ENCODE peak calls at places on chromosomes 6 and 20, in six cellular contexts. X, W, V, G, P and F are unnamed samples.

GRCh38 chr6:158255974-158256601 is 56.2 kb upstream of the TULP4 start:
- DNase-seq in W (no peak), G (no peak), V (no peak), P (no peak), X (no peak), F (no peak)

GRCh38 chr20:51542033-51542893 is at the start of gene NFATC2:
- DNase-seq in X (peak), V (peak), P (no peak), W (peak), G (peak), F (no peak)

GRCh38 chr6:2732503-2733089 is 18.1 kb downstream of the MYLK4 start:
- DNase-seq in G (no peak), P (no peak), W (no peak), X (no peak), V (peak), F (no peak)

GRCh38 chr20:45052698-45053440 is 48.1 kb downstream of the KCNS1 start:
- DNase-seq in G (no peak), V (no peak), W (peak), X (no peak), P (no peak), F (peak)

GRCh38 chr6:40623178-40623577 is 36.0 kb upstream of the LRFN2 start:
- DNase-seq in G (no peak), V (no peak), W (no peak), P (no peak), X (no peak), F (no peak)

GRCh38 chr6:26240157-26240980 is 124.6 kb upstream of the BTN3A2 start:
- DNase-seq in W (peak), V (peak), G (no peak), P (peak), X (peak), F (no peak)

GRCh38 chr6:107646776-107647438 is 157.0 kb downstream of the SOBP start:
- DNase-seq in P (no peak), V (no peak), W (no peak), X (no peak), G (no peak), F (no peak)

GRCh38 chr6:121890307-121890910 is 455.0 kb downstream of the GJA1 start:
- DNase-seq in X (no peak), P (no peak), G (no peak), W (no peak), V (no peak), F (no peak)

GRCh38 chr20:11376406-11376805 is 541.3 kb upstream of the BTBD3 start:
- DNase-seq in W (no peak), G (no peak), P (no peak), V (no peak), X (no peak), F (no peak)

GRCh38 chr6:119676971-119677370 is 327.4 kb upstream of the MAN1A1 start:
- DNase-seq in X (no peak), V (no peak), P (peak), W (no peak), G (no peak), F (peak)

GRCh38 chr6:13681305-13682061 is 30.2 kb downstream of the RANBP9 start:
- DNase-seq in V (no peak), W (no peak), G (no peak), P (no peak), X (no peak), F (no peak)

GRCh38 chr6:136070815-136071214 is 179.3 kb downstream of the MTFR2 start:
- DNase-seq in W (no peak), G (no peak), X (no peak), P (no peak), V (no peak), F (no peak)

GRCh38 chr6:82396964-82397761 is 33.5 kb downstream of the TPBG start:
- DNase-seq in P (peak), W (no peak), G (peak), V (no peak), X (no peak), F (peak)

GRCh38 chr20:3340443-3340842 is 67.0 kb downstream of the DNAAF9 start:
- DNase-seq in P (no peak), X (no peak), W (no peak), V (peak), G (no peak), F (no peak)

GRCh38 chr20:5989539-5989938 is 39.1 kb downstream of the MCM8 start:
- DNase-seq in G (no peak), P (no peak), X (no peak), W (no peak), V (no peak), F (no peak)

GRCh38 chr20:20555838-20556237 is 156.6 kb downstream of the RALGAPA2 start:
- DNase-seq in X (no peak), P (no peak), V (no peak), W (no peak), G (no peak), F (no peak)

GRCh38 chr6:116476021-116476678 is 15.0 kb downstream of the CALHM6 start:
- DNase-seq in P (no peak), X (no peak), W (peak), G (no peak), V (no peak), F (no peak)

GRCh38 chr6:44661631-44662030 is 274.1 kb downstream of the CDC5L start:
- DNase-seq in G (no peak), P (no peak), X (no peak), W (no peak), V (no peak), F (no peak)